ENCODE peak calls at places on chromosomes 16 and 17, in seven cellular contexts. One of them, this sample, is unnamed. For H3K9me3 and H3K4me1, the result is how much of the 10 kb centered on the place peaks cover.

GRCh38 chr16:67547423-67548264 is 14.7 kb upstream of the CTCF start:
- DNase-seq in thyroid gland: peak
- DNase-seq in tibial nerve: no peak
- DNase-seq in tibial artery: no peak
- DNase-seq in adipocyte: no peak
- DNase-seq in right atrium auricular region: no peak
- DNase-seq in pancreas: peak
- DNase-seq in this sample: no peak

GRCh38 chr16:35752773-35753558 is 2293.6 kb downstream of the TP53TG3F start:
- DNase-seq in thyroid gland: no peak
- DNase-seq in tibial nerve: no peak
- DNase-seq in tibial artery: no peak
- DNase-seq in right atrium auricular region: peak
- DNase-seq in pancreas: no peak
- DNase-seq in adipocyte: no peak
- DNase-seq in this sample: no peak

GRCh38 chr16:82460761-82461160 is 166.0 kb upstream of the CDH13 start:
- DNase-seq in thyroid gland: no peak
- DNase-seq in tibial nerve: no peak
- DNase-seq in pancreas: no peak
- DNase-seq in right atrium auricular region: no peak
- DNase-seq in adipocyte: no peak
- DNase-seq in tibial artery: no peak
- DNase-seq in this sample: no peak

GRCh38 chr16:18945233-18945632 is 19.0 kb upstream of the SMG1 start:
- DNase-seq in tibial artery: no peak
- DNase-seq in pancreas: no peak
- DNase-seq in adipocyte: no peak
- DNase-seq in thyroid gland: no peak
- DNase-seq in tibial nerve: no peak
- DNase-seq in right atrium auricular region: no peak
- DNase-seq in this sample: no peak

GRCh38 chr17:33385133-33385532 is 92.0 kb upstream of the ASIC2 start:
- DNase-seq in tibial artery: no peak
- DNase-seq in pancreas: no peak
- DNase-seq in tibial nerve: no peak
- DNase-seq in thyroid gland: no peak
- DNase-seq in adipocyte: no peak
- DNase-seq in right atrium auricular region: no peak
- DNase-seq in this sample: no peak

GRCh38 chr17:34456121-34456520 is 93.1 kb upstream of the CCL1 start:
- DNase-seq in right atrium auricular region: no peak
- DNase-seq in pancreas: no peak
- DNase-seq in tibial nerve: no peak
- DNase-seq in adipocyte: no peak
- DNase-seq in thyroid gland: no peak
- DNase-seq in tibial artery: no peak
- DNase-seq in this sample: no peak

GRCh38 chr16:81752225-81752875 is 26.7 kb upstream of the PLCG2 start:
- DNase-seq in pancreas: no peak
- DNase-seq in tibial nerve: no peak
- DNase-seq in thyroid gland: no peak
- DNase-seq in adipocyte: no peak
- DNase-seq in right atrium auricular region: peak
- DNase-seq in tibial artery: peak
- DNase-seq in this sample: peak

GRCh38 chr16:17578921-17579876 is 108.4 kb upstream of the XYLT1 start:
- DNase-seq in thyroid gland: peak
- DNase-seq in pancreas: peak
- DNase-seq in adipocyte: peak
- DNase-seq in right atrium auricular region: peak
- DNase-seq in tibial nerve: peak
- DNase-seq in tibial artery: peak
- DNase-seq in this sample: peak

GRCh38 chr17:80565347-80566053 is 20.9 kb downstream of the RPTOR start:
- DNase-seq in tibial nerve: no peak
- DNase-seq in tibial artery: no peak
- DNase-seq in adipocyte: no peak
- DNase-seq in pancreas: no peak
- DNase-seq in thyroid gland: peak
- DNase-seq in right atrium auricular region: no peak
- DNase-seq in this sample: no peak

GRCh38 chr17:17087424-17088103 is 45.3 kb downstream of the MPRIP start:
- DNase-seq in tibial artery: no peak
- DNase-seq in tibial nerve: peak
- DNase-seq in right atrium auricular region: no peak
- DNase-seq in pancreas: no peak
- DNase-seq in thyroid gland: no peak
- DNase-seq in adipocyte: no peak
- DNase-seq in this sample: no peak

GRCh38 chr17:64411999-64412771 is 21.5 kb upstream of the PECAM1 start:
- DNase-seq in adipocyte: no peak
- DNase-seq in right atrium auricular region: peak
- DNase-seq in thyroid gland: peak
- DNase-seq in tibial artery: peak
- DNase-seq in pancreas: no peak
- DNase-seq in tibial nerve: no peak
- DNase-seq in this sample: peak

GRCh38 chr17:52751051-52751450 is 592.5 kb upstream of the CA10 start:
- DNase-seq in pancreas: no peak
- DNase-seq in thyroid gland: no peak
- DNase-seq in tibial artery: no peak
- DNase-seq in right atrium auricular region: no peak
- DNase-seq in adipocyte: no peak
- DNase-seq in tibial nerve: no peak
- DNase-seq in this sample: peak

GRCh38 chr16:79697562-79698112 is 97.1 kb upstream of the MAF start:
- DNase-seq in tibial artery: no peak
- DNase-seq in pancreas: no peak
- DNase-seq in thyroid gland: no peak
- DNase-seq in tibial nerve: no peak
- DNase-seq in adipocyte: no peak
- DNase-seq in right atrium auricular region: no peak
- DNase-seq in this sample: no peak

GRCh38 chr17:51419476-51419875 is 159.1 kb downstream of the UTP18 start:
- DNase-seq in thyroid gland: peak
- DNase-seq in right atrium auricular region: no peak
- DNase-seq in tibial artery: no peak
- DNase-seq in adipocyte: no peak
- DNase-seq in pancreas: no peak
- DNase-seq in tibial nerve: no peak
- DNase-seq in this sample: no peak

GRCh38 chr17:46053911-46054534 is 55.0 kb downstream of the STH start:
- DNase-seq in tibial nerve: no peak
- DNase-seq in pancreas: no peak
- DNase-seq in tibial artery: no peak
- DNase-seq in adipocyte: peak
- DNase-seq in right atrium auricular region: no peak
- DNase-seq in thyroid gland: no peak
- DNase-seq in this sample: no peak

GRCh38 chr17:7844292-7845154 is 10.3 kb upstream of the TMEM88 start:
- DNase-seq in thyroid gland: peak
- DNase-seq in right atrium auricular region: peak
- DNase-seq in adipocyte: peak
- DNase-seq in tibial nerve: peak
- DNase-seq in tibial artery: peak
- DNase-seq in pancreas: peak
- DNase-seq in this sample: peak

GRCh38 chr17:11935734-11936406 is 61.4 kb downstream of the ZNF18 start:
- DNase-seq in right atrium auricular region: no peak
- DNase-seq in pancreas: peak
- DNase-seq in tibial nerve: no peak
- DNase-seq in tibial artery: no peak
- DNase-seq in thyroid gland: peak
- DNase-seq in adipocyte: peak
- DNase-seq in this sample: no peak

GRCh38 chr17:69539274-69539673 is 124.8 kb downstream of the MAP2K6 start:
- DNase-seq in adipocyte: no peak
- DNase-seq in thyroid gland: no peak
- DNase-seq in tibial artery: no peak
- DNase-seq in right atrium auricular region: no peak
- DNase-seq in pancreas: no peak
- DNase-seq in tibial nerve: no peak
- DNase-seq in this sample: no peak

GRCh38 chr16:29676989-29677388 is 2.0 kb upstream of the QPRT start:
- DNase-seq in pancreas: no peak
- DNase-seq in right atrium auricular region: no peak
- DNase-seq in thyroid gland: no peak
- DNase-seq in tibial artery: no peak
- DNase-seq in tibial nerve: no peak
- DNase-seq in adipocyte: no peak
- DNase-seq in this sample: no peak

GRCh38 chr16:4962716-4963115 is 4.6 kb downstream of the SEC14L5 start:
- DNase-seq in pancreas: no peak
- DNase-seq in tibial artery: no peak
- DNase-seq in right atrium auricular region: no peak
- DNase-seq in adipocyte: no peak
- DNase-seq in tibial nerve: no peak
- DNase-seq in thyroid gland: no peak
- DNase-seq in this sample: no peak

GRCh38 chr16:9441021-9441420 is 349.6 kb downstream of the HAPSTR1 start:
- DNase-seq in pancreas: no peak
- DNase-seq in thyroid gland: peak
- DNase-seq in tibial nerve: no peak
- DNase-seq in adipocyte: no peak
- DNase-seq in tibial artery: no peak
- DNase-seq in right atrium auricular region: no peak
- DNase-seq in this sample: no peak

GRCh38 chr16:2898831-2899563 is 12.7 kb upstream of the FLYWCH1 start:
- DNase-seq in thyroid gland: no peak
- DNase-seq in adipocyte: no peak
- DNase-seq in pancreas: no peak
- DNase-seq in right atrium auricular region: no peak
- DNase-seq in tibial nerve: no peak
- DNase-seq in tibial artery: no peak
- DNase-seq in this sample: no peak
- H3K4me3 ChIP-seq in thyroid gland: no peak
- H3K4me3 ChIP-seq in adipocyte: no peak
- H3K4me3 ChIP-seq in pancreas: no peak
- H3K4me3 ChIP-seq in right atrium auricular region: no peak
- H3K4me3 ChIP-seq in tibial nerve: no peak
- H3K4me3 ChIP-seq in tibial artery: no peak
- H3K4me3 ChIP-seq in this sample: no peak

DNA sequence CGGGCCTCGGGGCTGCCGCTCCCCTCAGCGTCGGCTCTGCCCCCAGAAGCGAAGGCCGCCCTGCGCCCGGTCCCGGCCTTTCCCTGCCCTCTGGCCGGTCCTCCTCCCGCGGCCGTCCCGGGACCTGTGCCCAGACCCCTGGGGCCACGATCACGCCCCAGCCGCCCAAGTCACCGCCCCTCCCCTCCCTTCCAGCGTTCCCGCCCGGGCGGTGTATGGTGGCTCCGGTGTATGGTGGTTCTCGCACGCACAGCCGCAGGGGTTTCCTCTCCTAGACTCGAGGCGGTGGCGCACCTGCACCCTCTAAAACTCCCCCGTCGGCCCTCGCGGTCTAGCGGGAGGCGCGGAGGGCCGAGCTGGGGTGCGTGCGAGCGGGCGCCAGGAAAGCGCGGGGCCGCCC is 10.0 kb downstream of the TIGD7 start:
- DNase-seq in thyroid gland: no peak
- DNase-seq in right atrium auricular region: no peak
- DNase-seq in pancreas: no peak
- DNase-seq in tibial artery: no peak
- DNase-seq in adipocyte: no peak
- DNase-seq in tibial nerve: no peak
- DNase-seq in this sample: no peak
- H3K9me3 ChIP-seq in thyroid gland: under half
- H3K9me3 ChIP-seq in right atrium auricular region: half or more
- H3K9me3 ChIP-seq in pancreas: under half
- H3K9me3 ChIP-seq in tibial artery: under half
- H3K9me3 ChIP-seq in adipocyte: half or more
- H3K9me3 ChIP-seq in tibial nerve: half or more
- H3K9me3 ChIP-seq in this sample: half or more

GRCh38 chr16:3702082-3702481 is 15.2 kb downstream of the TRAP1 start:
- DNase-seq in thyroid gland: no peak
- DNase-seq in right atrium auricular region: no peak
- DNase-seq in adipocyte: no peak
- DNase-seq in pancreas: no peak
- DNase-seq in tibial nerve: no peak
- DNase-seq in tibial artery: no peak
- DNase-seq in this sample: no peak
- H3K4me1 ChIP-seq in thyroid gland: under half
- H3K4me1 ChIP-seq in right atrium auricular region: under half
- H3K4me1 ChIP-seq in adipocyte: under half
- H3K4me1 ChIP-seq in pancreas: under half
- H3K4me1 ChIP-seq in tibial nerve: under half
- H3K4me1 ChIP-seq in tibial artery: under half
- H3K4me1 ChIP-seq in this sample: under half

GRCh38 chr16:28212532-28212873 is 738 bp upstream of the XPO6 start:
- DNase-seq in thyroid gland: no peak
- DNase-seq in adipocyte: peak
- DNase-seq in pancreas: peak
- DNase-seq in tibial nerve: no peak
- DNase-seq in tibial artery: no peak
- DNase-seq in right atrium auricular region: no peak
- DNase-seq in this sample: no peak
- H3K4me3 ChIP-seq in thyroid gland: no peak
- H3K4me3 ChIP-seq in adipocyte: peak
- H3K4me3 ChIP-seq in pancreas: no peak
- H3K4me3 ChIP-seq in tibial nerve: peak
- H3K4me3 ChIP-seq in tibial artery: peak
- H3K4me3 ChIP-seq in right atrium auricular region: peak
- H3K4me3 ChIP-seq in this sample: peak

GRCh38 chr17:54085934-54086333 is 263.2 kb downstream of the KIF2B start:
- DNase-seq in thyroid gland: peak
- DNase-seq in adipocyte: no peak
- DNase-seq in pancreas: peak
- DNase-seq in tibial artery: no peak
- DNase-seq in tibial nerve: no peak
- DNase-seq in right atrium auricular region: no peak
- DNase-seq in this sample: no peak

DNA sequence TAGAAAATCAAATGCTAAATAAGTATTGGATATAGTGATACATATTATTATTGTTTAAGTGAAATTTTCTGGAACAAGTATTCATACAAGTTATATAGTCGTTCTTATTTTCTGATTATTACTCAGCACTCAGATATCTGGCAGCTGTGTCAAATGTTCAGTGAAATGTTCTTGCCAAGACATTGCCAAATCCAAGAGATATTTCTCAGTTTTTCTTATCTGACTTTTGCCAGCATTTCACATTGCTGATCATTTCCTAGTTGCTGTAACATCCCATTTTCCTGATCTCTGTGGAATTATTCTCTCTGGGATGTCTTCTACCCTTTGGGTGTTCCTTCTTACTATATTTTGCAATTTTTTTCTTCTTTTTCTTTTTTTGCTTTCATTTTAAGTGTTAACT is 262.3 kb downstream of the KIF2B start:
- DNase-seq in thyroid gland: no peak
- DNase-seq in adipocyte: no peak
- DNase-seq in right atrium auricular region: no peak
- DNase-seq in pancreas: no peak
- DNase-seq in tibial artery: no peak
- DNase-seq in tibial nerve: no peak
- DNase-seq in this sample: no peak
- H3K9me3 ChIP-seq in thyroid gland: under half
- H3K9me3 ChIP-seq in adipocyte: under half
- H3K9me3 ChIP-seq in right atrium auricular region: under half
- H3K9me3 ChIP-seq in pancreas: under half
- H3K9me3 ChIP-seq in tibial artery: under half
- H3K9me3 ChIP-seq in tibial nerve: under half
- H3K9me3 ChIP-seq in this sample: under half

GRCh38 chr17:6420173-6420641 is 14.7 kb downstream of the AIPL1 start:
- DNase-seq in right atrium auricular region: no peak
- DNase-seq in thyroid gland: no peak
- DNase-seq in tibial artery: no peak
- DNase-seq in tibial nerve: no peak
- DNase-seq in adipocyte: peak
- DNase-seq in pancreas: no peak
- DNase-seq in this sample: no peak
- H3K4me1 ChIP-seq in right atrium auricular region: under half
- H3K4me1 ChIP-seq in thyroid gland: under half
- H3K4me1 ChIP-seq in tibial artery: under half
- H3K4me1 ChIP-seq in tibial nerve: under half
- H3K4me1 ChIP-seq in adipocyte: under half
- H3K4me1 ChIP-seq in pancreas: under half
- H3K4me1 ChIP-seq in this sample: under half